ENCODE peak calls at places on chromosome X, in ten cellular contexts. M, X, J, T, O, E, A, V, C and N are unnamed samples. For H3K4me1, the result is how much of the 10 kb centered on the place peaks cover.

GRCh38 chrX:16484338-16484737 is 165.6 kb upstream of the S100G start:
- DNase-seq in M (peak), X (peak), J (peak), T (no peak), O (no peak), E (no peak), A (no peak), V (no peak), C (no peak), N (peak)

GRCh38 chrX:2489446-2490445 is 11.0 kb downstream of the DHRSX start:
- DNase-seq in M (no peak), X (no peak), J (no peak), T (no peak), O (no peak), E (no peak), A (no peak), V (no peak), C (no peak), N (no peak)

GRCh38 chrX:54182864-54183613 is at the start of gene FAM120C:
- DNase-seq in M (peak), X (no peak), J (peak), T (peak), O (peak), E (peak), A (peak), V (peak), C (peak), N (peak)

GRCh38 chrX:129940721-129941120 is 34.8 kb downstream of the UTP14A start:
- DNase-seq in M (no peak), X (no peak), J (no peak), T (no peak), O (no peak), E (no peak), A (no peak), V (no peak), C (no peak), N (no peak)

GRCh38 chrX:67780694-67781109 is 236.9 kb downstream of the AR start:
- DNase-seq in M (no peak), X (no peak), J (peak), T (peak), O (no peak), E (peak), A (peak), V (no peak), C (peak), N (peak)

GRCh38 chrX:95764972-95765451 is 919.6 kb upstream of the DIAPH2 start:
- DNase-seq in M (peak), X (no peak), J (peak), T (no peak), O (no peak), E (no peak), A (no peak), V (peak), C (peak), N (peak)

GRCh38 chrX:21940356-21940829 is at the start of gene SMS:
- DNase-seq in M (peak), X (no peak), J (peak), T (peak), O (no peak), E (peak), A (peak), V (peak), C (peak), N (peak)

GRCh38 chrX:127317159-127317558 is 497.6 kb downstream of the PRR32 start:
- DNase-seq in M (no peak), X (no peak), J (no peak), T (no peak), O (no peak), E (no peak), A (no peak), V (no peak), C (no peak), N (no peak)

GRCh38 chrX:18875256-18875878 is 108.5 kb downstream of the PHKA2 start:
- DNase-seq in M (no peak), X (no peak), J (no peak), T (no peak), O (no peak), E (no peak), A (no peak), V (no peak), C (no peak), N (peak)

GRCh38 chrX:131741103-131741581 is 197.3 kb downstream of the OR13H1 start:
- DNase-seq in M (peak), X (no peak), J (no peak), T (no peak), O (no peak), E (peak), A (peak), V (no peak), C (peak), N (no peak)

GRCh38 chrX:155767101-155767878 is 113.9 kb upstream of the VAMP7 start:
- DNase-seq in M (peak), X (peak), J (peak), T (peak), O (peak), E (peak), A (peak), V (no peak), C (peak), N (peak)

GRCh38 chrX:153763989-153764755 is at the start of gene PLXNB3:
- DNase-seq in M (peak), X (peak), J (peak), T (peak), O (no peak), E (peak), A (peak), V (peak), C (peak), N (peak)

GRCh38 chrX:276588-277171 is 4.5 kb upstream of the PLCXD1 start:
- DNase-seq in M (no peak), X (no peak), J (no peak), T (peak), O (no peak), E (peak), A (no peak), V (no peak), C (no peak), N (no peak)

GRCh38 chrX:41245641-41246040 is 88.3 kb upstream of the DDX3X start:
- DNase-seq in M (no peak), X (no peak), J (no peak), T (no peak), O (no peak), E (no peak), A (no peak), V (no peak), C (no peak), N (no peak)

GRCh38 chrX:151713859-151714258 is 2.0 kb upstream of the FATE1 start:
- DNase-seq in M (no peak), X (peak), J (no peak), T (no peak), O (no peak), E (no peak), A (no peak), V (peak), C (no peak), N (peak)

GRCh38 chrX:108019382-108019857 is 25.4 kb upstream of the VSIG1 start:
- DNase-seq in M (peak), X (no peak), J (no peak), T (no peak), O (no peak), E (no peak), A (no peak), V (no peak), C (no peak), N (no peak)

GRCh38 chrX:108022491-108023089 is 22.3 kb upstream of the VSIG1 start:
- DNase-seq in M (no peak), X (no peak), J (peak), T (no peak), O (no peak), E (no peak), A (no peak), V (no peak), C (no peak), N (no peak)

GRCh38 chrX:108020631-108021030 is 24.2 kb upstream of the VSIG1 start:
- DNase-seq in M (peak), X (no peak), J (peak), T (no peak), O (no peak), E (no peak), A (no peak), V (no peak), C (no peak), N (peak)

DNA sequence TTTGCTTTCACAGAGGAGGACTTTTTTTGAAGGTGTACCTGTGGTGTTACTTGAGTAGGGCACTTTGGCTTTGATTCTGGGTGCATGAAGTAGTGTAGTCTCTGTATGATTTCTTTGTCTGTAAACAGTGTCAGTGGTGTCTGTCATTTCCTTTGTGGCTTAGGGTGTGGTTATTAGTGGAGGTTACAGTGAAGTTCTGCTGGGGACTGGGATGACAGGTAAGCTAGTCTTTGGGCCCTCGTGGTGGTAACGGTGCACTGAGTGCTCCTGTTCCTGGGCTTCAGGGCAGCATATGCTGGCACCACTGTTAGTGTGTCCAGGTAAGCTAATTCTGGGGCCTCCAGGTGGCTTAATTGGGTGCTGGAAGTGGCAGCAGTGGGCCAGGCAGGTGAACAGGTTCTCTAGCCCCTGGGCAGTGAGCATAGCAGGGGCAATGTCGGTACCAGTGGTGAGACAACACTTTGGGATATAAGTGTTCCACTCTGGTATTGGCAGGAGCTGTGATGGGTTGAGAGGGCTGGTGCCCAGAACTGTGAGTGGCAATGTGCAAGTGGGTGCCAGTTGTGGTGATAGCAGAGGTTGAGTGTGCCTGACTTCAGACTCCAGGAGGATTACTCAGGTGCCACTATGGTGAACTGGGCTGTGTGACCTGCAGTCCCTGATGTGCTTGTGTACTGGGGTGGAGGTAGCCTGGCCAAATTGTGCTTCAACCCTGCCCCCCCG is 26.0 kb upstream of the VSIG1 start:
- DNase-seq in M (peak), X (no peak), J (no peak), T (no peak), O (no peak), E (no peak), A (no peak), V (no peak), C (no peak), N (no peak)
- H3K4me1 ChIP-seq in M (under half), X (under half), J (under half), T (under half), O (under half), E (under half), A (under half), V (under half), C (under half), N (under half)

GRCh38 chrX:39950035-39950688 is 147.6 kb downstream of the BCOR start:
- DNase-seq in M (no peak), X (no peak), J (no peak), T (no peak), O (no peak), E (no peak), A (no peak), V (no peak), C (no peak), N (no peak)
- H3K4me1 ChIP-seq in M (under half), X (under half), J (under half), T (under half), O (under half), E (under half), A (under half), V (under half), C (under half), N (under half)

DNA sequence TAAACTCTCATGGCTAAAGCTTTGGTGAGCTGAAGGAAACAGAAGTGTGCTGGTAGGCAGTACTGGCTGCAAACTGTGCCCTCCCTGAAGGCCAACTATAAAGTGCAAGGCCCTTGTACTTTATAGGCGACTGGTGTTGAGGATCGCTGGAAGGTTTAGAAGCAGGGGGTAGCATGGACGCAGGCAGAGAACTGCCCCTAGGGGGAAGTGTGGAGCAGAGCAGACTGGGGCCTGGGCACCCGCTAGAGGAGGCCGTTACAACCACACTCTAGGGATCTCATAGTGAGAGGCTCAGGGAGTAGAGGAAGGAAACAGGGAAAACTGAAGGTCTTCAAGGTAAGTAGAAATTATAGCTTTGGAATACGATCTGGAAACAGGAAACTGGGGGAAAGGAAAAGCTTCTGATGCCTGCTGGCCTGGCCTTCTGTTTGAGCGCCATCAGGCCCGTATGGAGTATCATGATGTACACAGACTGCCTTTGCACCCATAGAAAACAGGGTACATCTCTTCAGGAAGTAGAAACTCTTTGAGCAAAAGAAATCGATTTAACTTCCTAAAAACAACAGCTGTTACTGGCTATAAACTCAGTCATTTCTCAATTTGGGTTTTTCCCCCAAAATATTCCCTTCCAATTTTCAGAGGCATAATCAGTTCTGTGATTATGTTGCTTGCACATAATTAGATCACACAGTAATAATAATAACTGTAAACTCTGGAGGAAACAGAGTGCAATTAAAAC is 23.9 kb upstream of the TMSB4X start:
- DNase-seq in M (peak), X (no peak), J (no peak), T (no peak), O (no peak), E (no peak), A (peak), V (peak), C (no peak), N (peak)
- H3K4me1 ChIP-seq in M (half or more), X (under half), J (under half), T (under half), O (under half), E (under half), A (under half), V (half or more), C (under half), N (under half)

GRCh38 chrX:24202465-24203031 is 53.0 kb downstream of the ZFX start:
- DNase-seq in M (no peak), X (no peak), J (no peak), T (no peak), O (no peak), E (no peak), A (no peak), V (no peak), C (no peak), N (no peak)
- H3K4me1 ChIP-seq in M (under half), X (under half), J (under half), T (under half), O (under half), E (under half), A (half or more), V (half or more), C (under half), N (under half)

GRCh38 chrX:73832319-73832718 is 269.3 kb downstream of the CHIC1 start:
- DNase-seq in M (no peak), X (no peak), J (no peak), T (no peak), O (no peak), E (no peak), A (no peak), V (no peak), C (no peak), N (no peak)
- H3K4me1 ChIP-seq in M (under half), X (under half), J (under half), T (under half), O (under half), E (under half), A (under half), V (under half), C (under half), N (under half)

DNA sequence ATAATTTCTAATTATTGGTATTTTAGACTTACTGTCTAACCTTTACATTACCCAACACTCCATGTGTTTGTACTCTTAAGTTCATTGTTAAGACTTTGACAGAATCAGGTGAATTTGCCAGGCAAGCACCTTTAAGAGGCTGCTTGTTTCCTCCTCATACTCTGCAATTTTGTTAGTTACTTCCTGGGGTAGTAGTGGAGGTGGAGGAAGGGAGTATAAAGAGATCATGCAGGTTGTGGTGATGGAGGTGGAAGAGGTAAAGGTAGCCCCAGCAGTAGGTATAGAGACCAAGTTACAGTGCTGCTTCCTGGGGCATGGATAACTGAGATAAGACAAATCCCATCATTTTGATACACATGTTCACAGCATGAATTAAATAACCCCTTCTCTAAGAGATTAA is 6.7 kb downstream of the WDR44 start:
- DNase-seq in M (no peak), X (no peak), J (no peak), T (no peak), O (no peak), E (no peak), A (no peak), V (no peak), C (no peak), N (no peak)
- H3K4me1 ChIP-seq in M (under half), X (under half), J (half or more), T (under half), O (under half), E (under half), A (under half), V (under half), C (under half), N (under half)

DNA sequence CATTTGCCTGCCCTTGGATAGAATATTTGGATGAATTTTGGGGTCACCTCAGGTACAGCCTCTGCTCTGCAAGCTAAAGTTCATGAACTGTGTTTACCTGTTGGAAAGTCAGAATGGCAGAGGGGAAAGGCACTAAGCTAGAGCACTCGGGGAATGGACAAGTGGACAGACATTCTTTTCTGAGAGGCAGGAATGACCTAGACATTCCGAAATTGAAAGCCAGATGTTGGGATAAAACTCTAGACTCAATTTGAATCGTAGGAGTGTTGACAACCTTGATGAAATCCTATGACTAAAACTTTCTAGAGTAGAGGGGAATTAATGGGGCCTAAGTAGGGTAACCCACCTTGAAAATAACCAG is 56.1 kb downstream of the LUZP4 start:
- DNase-seq in M (no peak), X (no peak), J (no peak), T (no peak), O (no peak), E (no peak), A (no peak), V (no peak), C (no peak), N (no peak)
- H3K4me1 ChIP-seq in M (under half), X (under half), J (under half), T (under half), O (under half), E (under half), A (under half), V (half or more), C (under half), N (under half)

GRCh38 chrX:65712005-65712861 is 44.8 kb downstream of the MSN start:
- DNase-seq in M (no peak), X (no peak), J (peak), T (no peak), O (no peak), E (no peak), A (no peak), V (no peak), C (no peak), N (no peak)
- H3K4me1 ChIP-seq in M (under half), X (under half), J (under half), T (under half), O (under half), E (under half), A (under half), V (under half), C (under half), N (under half)

DNA sequence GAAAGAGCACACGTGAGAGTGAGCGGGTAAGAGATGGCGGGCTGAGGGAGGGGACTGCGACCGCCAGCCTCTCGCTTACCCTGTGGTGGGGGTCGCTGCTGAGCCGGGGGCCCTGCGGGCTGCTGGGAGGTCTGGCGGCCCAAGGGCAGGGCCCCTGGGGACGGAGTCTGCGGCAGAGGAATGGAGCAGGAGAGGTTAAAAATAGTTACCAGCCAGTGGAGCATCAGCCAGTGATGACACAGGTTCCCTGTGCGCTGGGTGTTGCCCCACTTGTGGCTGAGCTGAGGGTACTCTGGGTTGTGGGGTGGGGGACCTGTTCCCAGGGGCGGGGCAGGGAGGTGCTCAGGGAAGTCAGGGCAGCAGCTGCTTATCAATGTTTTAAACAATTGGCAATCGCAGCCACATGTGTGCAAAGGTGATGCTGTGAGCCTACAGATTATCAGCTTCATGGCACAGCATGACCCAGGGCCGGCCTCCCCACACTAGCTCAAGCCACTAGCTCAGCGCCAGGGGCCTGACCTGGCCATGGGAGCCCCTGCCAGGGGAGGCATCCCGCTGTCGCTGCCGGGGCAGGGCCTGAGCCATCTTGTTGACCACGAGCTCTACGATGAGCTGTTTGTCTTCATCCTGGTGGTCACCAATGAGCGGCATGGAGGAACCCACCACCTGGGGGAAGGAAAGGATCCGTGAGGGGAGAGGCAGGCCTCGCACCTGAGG is 7.5 kb upstream of the TIMP1 start:
- DNase-seq in M (no peak), X (no peak), J (no peak), T (no peak), O (no peak), E (no peak), A (no peak), V (no peak), C (no peak), N (no peak)
- H3K4me1 ChIP-seq in M (under half), X (under half), J (under half), T (under half), O (under half), E (under half), A (under half), V (under half), C (under half), N (under half)

DNA sequence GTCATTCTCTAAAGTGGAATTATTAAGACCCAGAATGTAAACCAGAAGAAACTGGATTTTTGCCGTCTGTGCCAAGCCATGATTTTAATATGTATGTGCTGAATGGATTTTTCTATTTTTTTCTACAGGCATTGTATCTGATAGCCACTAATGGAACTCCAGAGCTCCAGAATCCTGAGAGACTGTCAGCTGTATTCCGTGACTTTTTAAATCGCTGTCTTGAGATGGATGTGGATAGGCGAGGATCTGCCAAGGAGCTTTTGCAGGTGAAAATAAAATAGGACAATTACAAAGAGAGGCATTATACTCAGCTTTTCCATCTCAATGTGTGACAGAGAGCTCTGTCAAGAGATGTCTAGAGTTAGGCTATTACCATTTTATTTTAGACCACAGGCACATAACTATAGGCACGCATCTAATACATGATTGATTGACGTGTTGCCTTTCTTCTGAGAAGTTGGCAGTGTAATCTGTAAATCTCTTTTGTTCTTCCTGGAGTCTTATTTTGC is 53.9 kb downstream of the CAPN6 start:
- DNase-seq in M (no peak), X (no peak), J (no peak), T (no peak), O (no peak), E (no peak), A (no peak), V (no peak), C (no peak), N (no peak)
- H3K4me1 ChIP-seq in M (under half), X (under half), J (under half), T (under half), O (under half), E (under half), A (under half), V (under half), C (under half), N (under half)